ENCODE peak calls at places on chromosomes 16 and 17, in eight cellular contexts. R is HFF-Myc, Y is RWPE1, V is glutamatergic neuron, X is IMR-90, M is GM20000, O is heart left ventricle, A is GM10248. W is an unnamed sample.

GRCh38 chr16:55898592-55898991 is 23.4 kb upstream of the CES5A start:
- DNase-seq in R (no peak), Y (no peak), V (no peak), X (no peak), M (no peak), O (no peak), A (no peak), W (no peak)

GRCh38 chr17:9499041-9499440 is 76.6 kb downstream of the STX8 start:
- DNase-seq in R (no peak), Y (no peak), V (no peak), X (no peak), M (no peak), O (no peak), A (no peak), W (no peak)

GRCh38 chr17:10305336-10306096 is 67.3 kb downstream of the MYH13 start:
- DNase-seq in R (no peak), Y (no peak), V (no peak), X (no peak), M (no peak), O (no peak), A (no peak), W (no peak)

GRCh38 chr16:55508941-55509920 is at the start of gene LPCAT2:
- DNase-seq in R (peak), Y (peak), V (peak), X (peak), M (no peak), O (peak), A (peak), W (peak)

GRCh38 chr17:77325826-77326581 is 185.2 kb downstream of the SEC14L1 start:
- DNase-seq in R (no peak), Y (no peak), V (no peak), X (no peak), M (no peak), O (peak), A (no peak), W (no peak)

GRCh38 chr17:47604268-47604927 is 45.3 kb upstream of the KPNB1 start:
- DNase-seq in R (no peak), Y (no peak), V (no peak), X (peak), M (no peak), O (peak), A (no peak), W (peak)

GRCh38 chr17:30232822-30233427 is 2.6 kb downstream of the SLC6A4 start:
- DNase-seq in R (no peak), Y (no peak), V (no peak), X (no peak), M (no peak), O (no peak), A (no peak), W (no peak)

GRCh38 chr17:81551458-81552243 is 502 bp downstream of the FAAP100 start:
- DNase-seq in R (no peak), Y (peak), V (peak), X (peak), M (no peak), O (no peak), A (no peak), W (no peak)

GRCh38 chr16:19879241-19879792 is 5.3 kb downstream of the GPRC5B start:
- DNase-seq in R (no peak), Y (peak), V (peak), X (peak), M (no peak), O (peak), A (no peak), W (no peak)

GRCh38 chr16:2785101-2785991 is 2.0 kb downstream of the PRSS33 start:
- DNase-seq in R (no peak), Y (no peak), V (no peak), X (no peak), M (no peak), O (peak), A (no peak), W (no peak)

GRCh38 chr16:51155199-51155607 is 4.1 kb upstream of the SALL1 start:
- DNase-seq in R (no peak), Y (no peak), V (no peak), X (no peak), M (no peak), O (no peak), A (no peak), W (no peak)

GRCh38 chr16:10678655-10679054 is 16.1 kb downstream of the TEKT5 start:
- DNase-seq in R (no peak), Y (no peak), V (no peak), X (no peak), M (no peak), O (no peak), A (no peak), W (no peak)

GRCh38 chr17:19003966-19004600 is 481 bp downstream of the FAM83G start:
- DNase-seq in R (no peak), Y (peak), V (no peak), X (peak), M (peak), O (no peak), A (peak), W (no peak)

GRCh38 chr16:27421961-27422740 is 20.2 kb downstream of the IL21R start:
- DNase-seq in R (no peak), Y (no peak), V (no peak), X (no peak), M (no peak), O (no peak), A (no peak), W (no peak)

GRCh38 chr17:44733753-44734152 is 25.0 kb upstream of the ADAM11 start:
- DNase-seq in R (no peak), Y (peak), V (peak), X (no peak), M (no peak), O (no peak), A (no peak), W (no peak)

GRCh38 chr17:51948128-51948527 is 210.4 kb downstream of the CA10 start:
- DNase-seq in R (no peak), Y (peak), V (no peak), X (no peak), M (no peak), O (no peak), A (no peak), W (no peak)

GRCh38 chr17:78727057-78727456 is 55.0 kb downstream of the CYTH1 start:
- DNase-seq in R (no peak), Y (no peak), V (no peak), X (no peak), M (no peak), O (no peak), A (no peak), W (no peak)

GRCh38 chr16:58013201-58013956 is 12.2 kb downstream of the USB1 start:
- DNase-seq in R (no peak), Y (no peak), V (peak), X (no peak), M (no peak), O (no peak), A (no peak), W (no peak)

GRCh38 chr17:57486416-57486815 is 230.1 kb downstream of the MSI2 start:
- DNase-seq in R (no peak), Y (no peak), V (no peak), X (no peak), M (no peak), O (no peak), A (no peak), W (no peak)

GRCh38 chr17:76188213-76189060 is 47.4 kb upstream of the FOXJ1 start:
- DNase-seq in R (no peak), Y (no peak), V (no peak), X (peak), M (no peak), O (no peak), A (no peak), W (no peak)

GRCh38 chr17:77313831-77314230 is 173.1 kb downstream of the SEC14L1 start:
- DNase-seq in R (no peak), Y (no peak), V (peak), X (no peak), M (no peak), O (no peak), A (no peak), W (no peak)

GRCh38 chr16:84836234-84836647 is 16.5 kb downstream of the CRISPLD2 start:
- DNase-seq in R (peak), Y (peak), V (no peak), X (peak), M (no peak), O (peak), A (no peak), W (peak)

GRCh38 chr17:49327835-49328784 is 33.9 kb downstream of the ZNF652 start:
- DNase-seq in R (no peak), Y (no peak), V (no peak), X (peak), M (no peak), O (no peak), A (peak), W (no peak)

GRCh38 chr16:50354629-50355456 is 13.9 kb downstream of the BRD7 start:
- DNase-seq in R (no peak), Y (no peak), V (no peak), X (no peak), M (no peak), O (no peak), A (no peak), W (no peak)

GRCh38 chr17:13410214-13410613 is 191.5 kb downstream of the HS3ST3A1 start:
- DNase-seq in R (no peak), Y (no peak), V (no peak), X (no peak), M (no peak), O (no peak), A (no peak), W (no peak)

GRCh38 chr17:63290784-63291183 is 155.3 kb downstream of the CYB561 start:
- DNase-seq in R (no peak), Y (no peak), V (no peak), X (no peak), M (no peak), O (no peak), A (no peak), W (no peak)

GRCh38 chr17:64151016-64151368 is 21.0 kb upstream of the ERN1 start:
- DNase-seq in R (no peak), Y (no peak), V (no peak), X (no peak), M (no peak), O (no peak), A (no peak), W (no peak)

GRCh38 chr16:52518884-52519283 is 28.1 kb downstream of the TOX3 start:
- DNase-seq in R (no peak), Y (no peak), V (no peak), X (no peak), M (no peak), O (no peak), A (no peak), W (no peak)

GRCh38 chr16:83940157-83940556 is 12.9 kb upstream of the OSGIN1 start:
- DNase-seq in R (no peak), Y (no peak), V (no peak), X (no peak), M (no peak), O (no peak), A (no peak), W (no peak)

GRCh38 chr17:50364715-50365114 is 8.3 kb downstream of the MRPL27 start:
- DNase-seq in R (no peak), Y (no peak), V (no peak), X (peak), M (no peak), O (no peak), A (no peak), W (no peak)

GRCh38 chr17:1532836-1533602 is 16.6 kb upstream of the INPP5K start:
- DNase-seq in R (no peak), Y (no peak), V (peak), X (no peak), M (no peak), O (no peak), A (peak), W (no peak)

GRCh38 chr17:46964315-46965265 is 14.5 kb downstream of the RPRML start:
- DNase-seq in R (no peak), Y (no peak), V (no peak), X (peak), M (no peak), O (no peak), A (no peak), W (no peak)

GRCh38 chr16:30185683-30186421 is 2.5 kb downstream of the CORO1A start:
- DNase-seq in R (no peak), Y (no peak), V (peak), X (no peak), M (peak), O (peak), A (peak), W (no peak)

GRCh38 chr16:89335803-89336485 is 118.4 kb downstream of the ZNF778 start:
- DNase-seq in R (no peak), Y (no peak), V (no peak), X (no peak), M (no peak), O (no peak), A (no peak), W (no peak)

GRCh38 chr16:89334461-89334860 is 117.0 kb downstream of the ZNF778 start:
- DNase-seq in R (no peak), Y (no peak), V (no peak), X (no peak), M (no peak), O (no peak), A (no peak), W (no peak)

GRCh38 chr16:89334050-89334449 is 116.5 kb downstream of the ZNF778 start:
- DNase-seq in R (no peak), Y (no peak), V (no peak), X (no peak), M (no peak), O (no peak), A (no peak), W (no peak)

GRCh38 chr16:89332248-89333245 is 115.0 kb downstream of the ZNF778 start:
- DNase-seq in R (no peak), Y (no peak), V (no peak), X (no peak), M (no peak), O (no peak), A (no peak), W (no peak)

DNA sequence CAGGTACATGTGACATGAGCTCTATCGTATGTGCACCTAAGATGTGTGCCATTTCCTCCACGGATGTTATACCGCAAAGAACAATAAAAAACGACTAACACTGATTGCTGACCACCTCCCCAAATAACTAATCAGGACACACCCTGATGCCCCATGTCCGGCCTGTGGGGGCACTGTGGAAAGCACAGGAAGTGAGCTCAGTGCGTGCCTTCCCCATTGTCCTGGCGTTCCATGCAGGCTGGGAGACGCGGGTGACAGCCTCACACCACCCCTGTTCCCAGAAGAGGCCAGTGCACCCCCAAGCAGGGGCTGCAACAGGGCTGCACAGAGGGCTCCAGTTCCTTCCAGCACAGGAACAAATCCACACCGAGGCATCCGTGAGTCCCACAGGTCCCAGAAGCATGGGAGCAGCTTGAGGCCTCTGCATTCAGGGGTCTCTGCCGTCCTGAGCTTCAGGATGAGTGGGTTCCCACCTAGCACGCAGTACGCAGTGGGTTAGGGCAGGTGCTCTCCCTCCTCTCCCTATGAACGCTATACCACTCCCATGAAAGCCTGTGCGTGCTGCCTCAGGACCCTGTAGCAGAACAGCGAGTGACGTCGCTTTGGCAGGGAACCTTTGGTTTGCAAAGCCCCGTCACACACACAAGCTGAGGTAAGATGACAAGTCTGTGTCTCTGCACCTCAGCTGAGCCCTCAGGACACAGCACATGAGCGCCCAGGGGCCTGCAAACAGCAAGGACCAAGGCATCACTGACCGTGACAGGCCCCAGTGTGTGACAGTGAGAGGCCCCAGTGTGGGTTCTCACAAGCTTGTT is 117.7 kb downstream of the ZNF778 start:
- DNase-seq in R (no peak), Y (no peak), V (no peak), X (no peak), M (no peak), O (no peak), A (no peak), W (no peak)
- TF ChIP-seq CTCF in R (no peak), Y (no peak), V (no peak), X (no peak), M (no peak), O (peak), A (no peak), W (no peak)

GRCh38 chr16:11740567-11740966 is 2.1 kb downstream of the TXNDC11 start:
- DNase-seq in R (no peak), Y (no peak), V (no peak), X (no peak), M (no peak), O (no peak), A (no peak), W (no peak)

GRCh38 chr16:11744075-11744470 is 1.4 kb upstream of the TXNDC11 start:
- DNase-seq in R (no peak), Y (no peak), V (no peak), X (no peak), M (no peak), O (no peak), A (no peak), W (no peak)

GRCh38 chr16:11742536-11743307 is at the start of gene TXNDC11:
- DNase-seq in R (peak), Y (peak), V (peak), X (peak), M (peak), O (peak), A (peak), W (peak)

GRCh38 chr16:11742041-11742535 is 569 bp downstream of the TXNDC11 start:
- DNase-seq in R (no peak), Y (peak), V (no peak), X (no peak), M (peak), O (peak), A (peak), W (no peak)

DNA sequence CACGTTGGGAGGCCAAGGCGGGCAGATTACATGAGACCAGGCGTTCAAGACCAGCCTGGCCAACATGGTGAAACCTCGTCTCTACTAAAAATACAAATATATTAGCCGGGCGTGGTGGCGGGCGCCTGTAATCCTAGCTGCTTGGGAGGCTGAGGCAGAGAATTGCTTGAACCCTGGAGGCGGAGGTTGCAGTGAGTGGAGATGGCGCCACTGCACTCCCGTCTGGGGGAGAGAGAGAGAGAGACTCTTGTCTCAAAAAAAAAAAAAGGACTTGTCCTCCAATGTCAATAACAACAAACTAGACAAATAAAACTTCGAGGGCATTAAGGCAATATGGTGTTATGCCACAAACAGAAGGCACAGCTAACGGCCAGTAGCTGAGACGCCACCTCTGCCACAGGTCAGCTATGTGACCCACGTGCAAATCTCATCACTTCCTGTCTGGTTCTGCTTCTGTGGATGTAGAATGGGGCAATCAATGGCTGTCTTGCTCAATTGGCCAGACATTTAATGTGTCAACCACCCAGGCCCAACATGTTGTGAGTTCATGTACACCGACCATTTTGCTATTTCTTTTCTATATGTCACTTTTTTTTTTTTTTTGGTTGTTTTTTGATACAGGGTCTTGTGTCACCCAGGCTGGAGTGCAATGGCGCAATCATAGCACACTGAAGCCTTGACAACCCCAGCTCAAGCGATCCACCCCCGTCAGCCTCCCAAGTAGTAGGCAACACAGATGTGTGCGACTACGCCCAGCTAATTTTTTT is 834 bp upstream of the TXNDC11 start:
- DNase-seq in R (no peak), Y (no peak), V (no peak), X (peak), M (peak), O (peak), A (peak), W (no peak)
- TF ChIP-seq CTCF in R (no peak), Y (no peak), V (no peak), X (no peak), M (no peak), O (no peak), A (no peak), W (no peak)

GRCh38 chr17:82823004-82823403 is 16.8 kb downstream of the ZNF750 start:
- DNase-seq in R (no peak), Y (peak), V (no peak), X (no peak), M (no peak), O (no peak), A (no peak), W (no peak)
- TF ChIP-seq CTCF in R (peak), Y (no peak), V (no peak), X (no peak), M (peak), O (no peak), A (peak), W (peak)

DNA sequence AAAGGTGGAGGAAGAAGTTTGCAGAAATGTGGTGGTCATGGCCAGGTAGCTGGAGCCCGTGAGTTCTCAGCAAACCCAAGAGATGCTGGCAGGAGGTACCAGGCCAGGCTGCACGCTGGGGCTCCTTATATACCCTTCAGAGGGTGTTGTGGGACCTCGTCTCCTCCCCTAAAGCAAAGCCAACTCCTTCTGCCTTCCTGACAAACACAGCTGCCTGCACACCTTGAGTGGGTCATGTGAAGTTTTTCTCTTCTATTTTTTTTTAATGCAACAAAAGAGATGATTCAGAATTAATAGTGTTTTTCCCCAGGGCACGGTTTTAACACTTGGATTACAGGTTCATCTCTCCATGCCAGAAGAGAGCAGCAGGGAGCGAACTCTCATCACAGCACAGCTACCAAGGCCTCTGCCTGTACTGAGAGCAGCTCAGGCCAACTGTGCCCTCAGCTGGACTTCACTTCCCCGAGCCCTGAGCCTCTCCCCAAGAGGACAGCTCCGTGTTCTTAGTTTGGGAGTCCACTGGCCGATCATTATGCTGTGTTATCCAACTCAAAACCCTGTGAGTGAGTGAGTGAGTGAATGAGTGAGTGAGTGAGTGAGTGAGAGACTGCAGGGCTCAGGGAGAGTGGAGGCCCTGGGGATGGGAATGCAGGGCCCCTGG is at the start of gene KRT15:
- DNase-seq in R (no peak), Y (peak), V (no peak), X (peak), M (no peak), O (no peak), A (no peak), W (no peak)
- TF ChIP-seq CTCF in R (no peak), Y (no peak), V (no peak), X (no peak), M (no peak), O (no peak), A (no peak), W (no peak)

W was measured in AG09319.